ENCODE peak calls at places on chromosomes 1 and 21, in four cellular contexts. M is WTC11, R is SK-N-SH, F is K562. Y is an unnamed sample.

GRCh38 chr1:30258876-30259275 is 464.5 kb downstream of the MATN1 start:
- DNase-seq in M (no peak), F (no peak), R (no peak), Y (no peak)

GRCh38 chr1:36133484-36133883 is 8.5 kb upstream of the COL8A2 start:
- DNase-seq in R (peak; percentile 44), F (no peak), M (no peak), Y (no peak)

GRCh38 chr1:188224263-188224662 is 1395.5 kb downstream of the PLA2G4A start:
- DNase-seq in F (no peak), R (no peak), M (no peak), Y (no peak)

GRCh38 chr1:172719694-172720138 is 60.8 kb downstream of the FASLG start:
- DNase-seq in M (no peak), F (peak; percentile 61), R (peak; percentile 57), Y (no peak)

GRCh38 chr1:161196521-161197451 is 2.1 kb downstream of the ADAMTS4 start:
- DNase-seq in R (peak; percentile 88), F (no peak), M (no peak), Y (no peak)

GRCh38 chr1:112855152-112855836 is 100.7 kb downstream of the SLC16A1 start:
- DNase-seq in R (no peak), F (no peak), M (no peak), Y (no peak)

GRCh38 chr1:48250572-48250971 is 28.1 kb downstream of the SLC5A9 start:
- DNase-seq in F (no peak), R (no peak), M (no peak), Y (no peak)

GRCh38 chr1:117735045-117735992 is 129.5 kb downstream of the TENT5C start:
- DNase-seq in M (no peak), R (no peak), F (peak; percentile 72), Y (peak; percentile 9)

GRCh38 chr1:167522246-167522645 is 3.9 kb upstream of the CD247 start:
- DNase-seq in F (no peak), M (no peak), R (no peak), Y (no peak)

DNA sequence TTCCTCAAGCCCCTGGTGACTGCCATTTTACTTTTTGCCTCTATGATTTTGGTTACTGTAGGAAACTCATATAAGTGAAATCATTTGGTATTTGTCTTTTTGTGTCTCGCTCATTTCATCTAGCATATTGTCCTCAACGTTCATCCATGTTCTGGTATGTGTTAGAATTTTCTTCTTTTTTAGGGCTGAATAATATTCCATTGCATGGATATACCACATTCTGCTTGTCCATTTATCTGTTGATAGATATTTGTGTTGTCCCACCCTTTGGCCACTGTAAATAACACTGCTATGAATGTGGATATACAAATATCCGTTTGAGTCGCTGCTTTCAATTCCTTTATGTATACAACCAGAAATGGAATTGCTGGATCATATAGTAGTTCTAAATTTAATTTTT is 4.5 kb upstream of the GALNT2 start:
- DNase-seq in M (no peak), F (no peak), R (no peak), Y (no peak)
- TF ChIP-seq USF1 in M (no peak), F (no peak), R (no peak), Y (no peak)

DNA sequence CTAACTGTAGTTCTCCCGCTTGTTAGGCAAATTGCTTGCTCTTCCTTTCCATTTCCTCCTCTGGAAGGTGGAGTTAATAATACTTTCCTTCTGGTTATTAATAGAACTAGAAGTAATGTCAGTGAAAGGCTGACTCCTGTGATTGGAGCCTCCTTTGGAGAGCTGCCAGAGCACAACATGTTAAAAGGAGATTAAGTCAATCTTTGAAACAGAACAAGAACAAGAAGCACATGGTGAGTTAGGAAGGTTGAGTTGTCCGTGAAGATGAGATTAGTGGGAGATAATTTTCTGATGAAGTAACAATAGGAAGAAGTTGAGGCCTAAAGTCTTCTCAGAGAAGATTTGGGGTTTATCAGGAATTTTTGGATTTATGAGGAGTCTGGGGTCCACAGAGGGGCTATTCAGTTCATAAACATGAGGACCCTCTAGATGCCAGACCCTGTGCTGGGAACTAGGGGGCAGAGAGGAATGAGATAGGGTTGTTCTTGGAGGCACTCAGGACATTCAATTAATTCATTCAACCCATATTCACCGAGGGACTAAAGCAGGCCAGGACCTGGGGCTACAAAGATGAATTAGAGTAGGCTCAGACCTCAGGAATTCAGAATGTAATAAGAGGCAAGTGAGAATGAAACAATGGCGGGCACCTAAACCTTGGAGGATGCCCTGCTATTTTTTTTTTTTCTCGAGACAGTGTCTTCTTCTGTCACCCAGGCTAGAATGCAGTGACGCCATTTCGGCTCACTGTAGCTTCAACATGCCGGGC is 40.7 kb upstream of the DHCR24 start:
- DNase-seq in F (peak; percentile 63), R (no peak), M (no peak), Y (no peak)
- TF ChIP-seq USF1 in F (no peak), R (no peak), M (no peak), Y (no peak)

GRCh38 chr21:16195896-16196443 is 466.2 kb downstream of the USP25 start:
- DNase-seq in R (no peak), F (no peak), M (no peak), Y (no peak)
- TF ChIP-seq USF1 in R (no peak), F (no peak), M (no peak), Y (no peak)

GRCh38 chr1:229623225-229623624 is 2.7 kb downstream of the TAF5L start:
- DNase-seq in R (no peak), M (no peak), F (no peak), Y (no peak)

GRCh38 chr1:229624521-229624905 is 1.4 kb downstream of the TAF5L start:
- DNase-seq in M (no peak), R (no peak), F (no peak), Y (no peak)

GRCh38 chr1:229624906-229625871 is 733 bp downstream of the TAF5L start:
- DNase-seq in F (peak; percentile 78), M (peak; percentile 54), R (peak; percentile 94), Y (no peak)

GRCh38 chr1:229621663-229622062 is 4.3 kb downstream of the TAF5L start:
- DNase-seq in F (no peak), R (no peak), M (no peak), Y (no peak)

DNA sequence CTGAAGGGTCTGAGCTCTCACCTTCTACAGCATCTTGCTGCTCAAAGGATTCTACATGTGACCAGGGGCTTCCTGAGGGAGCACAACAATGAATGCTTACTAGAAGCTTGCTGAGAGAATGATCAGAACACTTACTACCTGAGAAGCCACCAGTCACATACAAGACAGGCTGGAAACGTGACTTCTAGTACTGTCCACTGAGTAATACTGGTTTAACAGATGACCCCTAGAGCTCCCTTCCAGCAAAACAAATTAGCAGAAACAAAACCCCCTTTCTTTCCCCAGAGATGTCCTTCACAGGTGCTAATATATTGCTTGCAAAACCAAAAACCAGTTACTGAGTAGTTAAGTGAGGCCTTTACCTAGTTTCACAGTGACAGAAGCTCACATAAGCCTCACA is 2.1 kb downstream of the TAF5L start:
- DNase-seq in R (no peak), F (no peak), M (no peak), Y (no peak)
- TF ChIP-seq USF1 in R (no peak), F (no peak), M (no peak), Y (no peak)

GRCh38 chr21:31597683-31598082 is 61.8 kb upstream of the SOD1 start:
- DNase-seq in R (no peak), M (no peak), F (peak; percentile 16), Y (no peak)
- TF ChIP-seq USF1 in R (no peak), M (no peak), F (no peak), Y (no peak)

GRCh38 chr1:27026621-27027574 is 14.2 kb upstream of the TENT5B start:
- DNase-seq in M (peak; percentile 84), R (no peak), F (peak; percentile 94), Y (no peak)
- TF ChIP-seq USF1 in M (no peak), R (no peak), F (no peak), Y (no peak)

GRCh38 chr1:153616144-153616884 is at the start of gene S100A14:
- DNase-seq in F (no peak), M (no peak), R (no peak), Y (no peak)

GRCh38 chr1:153613406-153613805 is 469 bp upstream of the S100A16 start:
- DNase-seq in R (no peak), M (no peak), F (no peak), Y (no peak)

GRCh38 chr1:153615406-153615805 is 719 bp downstream of the S100A14 start:
- DNase-seq in M (no peak), R (no peak), F (no peak), Y (no peak)

GRCh38 chr1:153614189-153614900 is 1.4 kb upstream of the S100A16 start:
- DNase-seq in R (no peak), M (no peak), F (no peak), Y (no peak)

DNA sequence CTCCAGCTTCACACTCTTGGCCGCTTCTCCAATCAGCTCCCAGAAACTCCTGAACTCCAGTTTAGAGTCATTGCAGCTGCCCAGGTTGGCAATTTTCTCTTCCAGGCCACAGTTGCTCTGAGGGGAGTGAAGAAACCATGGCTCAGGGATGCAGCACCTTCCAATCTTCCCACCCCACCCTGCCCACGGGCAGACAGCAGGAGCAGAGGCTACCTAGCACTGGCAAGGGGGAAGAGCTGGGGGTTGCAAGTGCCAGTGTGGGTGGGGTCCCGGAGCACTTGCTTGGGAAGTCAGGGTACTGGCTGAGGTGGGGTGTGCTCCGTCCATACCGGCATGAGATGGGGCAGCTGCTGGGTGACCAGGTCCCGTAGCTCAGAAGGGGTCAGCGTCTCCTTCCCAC is 1.2 kb downstream of the S100A14 start:
- DNase-seq in R (no peak), F (no peak), M (no peak), Y (no peak)
- TF ChIP-seq USF1 in R (no peak), F (no peak), M (no peak), Y (no peak)

DNA sequence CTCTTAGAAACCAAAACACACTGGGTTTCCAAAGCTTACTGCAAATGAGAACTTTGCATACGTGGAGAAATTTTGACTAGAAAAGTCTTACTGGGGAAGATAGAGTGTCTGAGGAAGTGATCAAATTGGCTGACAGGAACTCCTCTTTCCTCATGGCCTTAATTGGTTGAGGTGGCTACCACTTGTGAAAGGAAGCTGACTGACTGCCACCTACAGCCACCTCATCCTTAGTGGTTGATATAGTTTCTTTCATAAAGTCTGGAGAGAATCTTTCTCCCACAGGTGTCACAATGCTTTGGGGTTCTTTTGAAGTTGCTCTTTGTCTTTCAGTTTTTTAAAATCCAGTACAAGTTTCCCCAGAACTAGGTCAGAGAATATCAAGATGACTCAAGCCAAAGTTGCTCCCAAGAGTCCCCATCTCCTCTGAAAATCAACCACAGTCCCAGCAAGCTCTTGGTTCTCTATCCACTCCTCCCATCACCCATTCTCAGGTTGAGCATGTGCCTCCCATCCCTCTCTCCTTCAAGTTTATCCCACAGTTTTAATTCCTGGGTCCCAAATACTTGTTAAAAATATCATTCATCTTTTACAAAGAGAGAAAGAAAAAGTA is 43.3 kb downstream of the GPR88 start:
- DNase-seq in R (no peak), F (no peak), M (no peak), Y (peak; percentile 19)
- TF ChIP-seq USF1 in R (no peak), F (no peak), M (no peak), Y (no peak)

GRCh38 chr1:202281316-202282016 is 60.3 kb downstream of the UBE2T start:
- DNase-seq in M (no peak), F (no peak), R (no peak), Y (no peak)
- TF ChIP-seq USF1 in M (no peak), F (no peak), R (no peak), Y (no peak)

Y was measured in GM12878.